ENCODE peak calls at places on chromosomes 16 and 17, in four cellular contexts. W is ascending aorta, L is tibial nerve, B is NCI-H1105. J is an unnamed sample.

GRCh38 chr17:81139965-81140364 is 25.3 kb upstream of the PVALEF start:
- DNase-seq in W (no peak), L (no peak), B (no peak), J (no peak)

GRCh38 chr17:81481011-81481799 is 31.4 kb downstream of the ACTG1 start:
- DNase-seq in W (peak), L (peak), B (peak), J (peak)

GRCh38 chr17:8912060-8912981 is 44.8 kb upstream of the PIK3R6 start:
- DNase-seq in W (peak), L (no peak), B (no peak), J (no peak)

GRCh38 chr17:48835971-48836370 is 5.1 kb downstream of the CALCOCO2 start:
- DNase-seq in W (no peak), L (no peak), B (no peak), J (no peak)

GRCh38 chr17:77666881-77667395 is 291.6 kb upstream of the TNRC6C start:
- DNase-seq in W (no peak), L (no peak), B (no peak), J (no peak)

GRCh38 chr17:72683506-72684404 is 408.7 kb downstream of the SLC39A11 start:
- DNase-seq in W (no peak), L (peak), B (no peak), J (peak)

GRCh38 chr16:71353736-71354135 is 4.8 kb upstream of the CALB2 start:
- DNase-seq in W (no peak), L (no peak), B (no peak), J (no peak)

GRCh38 chr16:89358030-89359005 is 132.0 kb downstream of the ANKRD11 start:
- DNase-seq in W (no peak), L (no peak), B (no peak), J (no peak)

GRCh38 chr17:17749025-17749772 is 67.9 kb downstream of the RAI1 start:
- DNase-seq in W (no peak), L (no peak), B (no peak), J (no peak)

GRCh38 chr17:4124994-4125393 is 17.8 kb downstream of the ZZEF1 start:
- DNase-seq in W (no peak), L (no peak), B (no peak), J (no peak)